ENCODE peak calls at places on chromosomes 12 and 14, in seven cellular contexts. One of them, this sample, is unnamed.
A peak's percentile ranks its signal among the peaks of the same experiment; 100 is the strongest.

GRCh38 chr12:11666131-11666530 is 16.7 kb downstream of the ETV6 start:
- DNase-seq in left colon: no peak
- DNase-seq in anterior cingulate cortex: no peak
- DNase-seq in CD4-positive, alpha-beta memory T cell: no peak
- DNase-seq in KBM-7: no peak
- DNase-seq in AG08396: no peak
- DNase-seq in RWPE2: no peak
- DNase-seq in this sample: no peak

GRCh38 chr12:77720258-77720657 is 110.4 kb upstream of the NAV3 start:
- DNase-seq in anterior cingulate cortex: no peak
- DNase-seq in KBM-7: no peak
- DNase-seq in CD4-positive, alpha-beta memory T cell: no peak
- DNase-seq in AG08396: no peak
- DNase-seq in RWPE2: no peak
- DNase-seq in left colon: no peak
- DNase-seq in this sample: no peak

GRCh38 chr12:94941440-94941862 is 62.0 kb downstream of the NDUFA12 start:
- DNase-seq in KBM-7: no peak
- DNase-seq in RWPE2: peak; percentile 74
- DNase-seq in AG08396: peak; percentile 65
- DNase-seq in CD4-positive, alpha-beta memory T cell: peak; percentile 78
- DNase-seq in anterior cingulate cortex: no peak
- DNase-seq in left colon: no peak
- DNase-seq in this sample: peak; percentile 62

GRCh38 chr12:3775385-3776035 is 22.6 kb upstream of the CRACR2A start:
- DNase-seq in KBM-7: no peak
- DNase-seq in AG08396: no peak
- DNase-seq in anterior cingulate cortex: no peak
- DNase-seq in left colon: no peak
- DNase-seq in CD4-positive, alpha-beta memory T cell: no peak
- DNase-seq in RWPE2: no peak
- DNase-seq in this sample: no peak

GRCh38 chr12:79326663-79327062 is 364.1 kb downstream of the PAWR start:
- DNase-seq in AG08396: no peak
- DNase-seq in anterior cingulate cortex: no peak
- DNase-seq in RWPE2: no peak
- DNase-seq in KBM-7: no peak
- DNase-seq in left colon: no peak
- DNase-seq in CD4-positive, alpha-beta memory T cell: no peak
- DNase-seq in this sample: no peak

GRCh38 chr14:91059576-91060471 is 617 bp downstream of the RPS6KA5 start:
- DNase-seq in KBM-7: peak; percentile 60
- DNase-seq in anterior cingulate cortex: no peak
- DNase-seq in AG08396: peak; percentile 72
- DNase-seq in CD4-positive, alpha-beta memory T cell: peak; percentile 79
- DNase-seq in left colon: peak; percentile 64
- DNase-seq in RWPE2: peak; percentile 70
- DNase-seq in this sample: peak; percentile 46

GRCh38 chr14:92903359-92903758 is 19.6 kb upstream of the CHGA start:
- DNase-seq in anterior cingulate cortex: no peak
- DNase-seq in RWPE2: no peak
- DNase-seq in left colon: no peak
- DNase-seq in CD4-positive, alpha-beta memory T cell: peak; percentile 58
- DNase-seq in AG08396: no peak
- DNase-seq in KBM-7: no peak
- DNase-seq in this sample: no peak

GRCh38 chr12:113424915-113425823 is 3.0 kb downstream of the SDSL start:
- DNase-seq in KBM-7: peak; percentile 92
- DNase-seq in RWPE2: no peak
- DNase-seq in CD4-positive, alpha-beta memory T cell: peak; percentile 35
- DNase-seq in left colon: no peak
- DNase-seq in anterior cingulate cortex: no peak
- DNase-seq in AG08396: peak; percentile 68
- DNase-seq in this sample: peak; percentile 48

GRCh38 chr12:118188690-118189371 is 52.9 kb downstream of the PEBP1 start:
- DNase-seq in KBM-7: no peak
- DNase-seq in RWPE2: no peak
- DNase-seq in left colon: no peak
- DNase-seq in CD4-positive, alpha-beta memory T cell: no peak
- DNase-seq in anterior cingulate cortex: peak; percentile 10
- DNase-seq in AG08396: peak; percentile 56
- DNase-seq in this sample: no peak

GRCh38 chr12:74747305-74747704 is 209.7 kb downstream of the ATXN7L3B start:
- DNase-seq in KBM-7: no peak
- DNase-seq in AG08396: no peak
- DNase-seq in RWPE2: no peak
- DNase-seq in CD4-positive, alpha-beta memory T cell: no peak
- DNase-seq in left colon: no peak
- DNase-seq in anterior cingulate cortex: no peak
- DNase-seq in this sample: no peak

GRCh38 chr12:93164103-93164880 is 213.4 kb upstream of the NUDT4 start:
- DNase-seq in RWPE2: no peak
- DNase-seq in CD4-positive, alpha-beta memory T cell: no peak
- DNase-seq in KBM-7: no peak
- DNase-seq in anterior cingulate cortex: no peak
- DNase-seq in left colon: peak; percentile 53
- DNase-seq in AG08396: no peak
- DNase-seq in this sample: no peak

GRCh38 chr12:94222351-94222750 is 74.0 kb downstream of the PLXNC1 start:
- DNase-seq in CD4-positive, alpha-beta memory T cell: no peak
- DNase-seq in RWPE2: no peak
- DNase-seq in left colon: no peak
- DNase-seq in AG08396: no peak
- DNase-seq in KBM-7: no peak
- DNase-seq in anterior cingulate cortex: no peak
- DNase-seq in this sample: no peak

GRCh38 chr12:59304077-59304721 is 291.6 kb upstream of the SLC16A7 start:
- DNase-seq in AG08396: no peak
- DNase-seq in left colon: no peak
- DNase-seq in CD4-positive, alpha-beta memory T cell: no peak
- DNase-seq in RWPE2: no peak
- DNase-seq in anterior cingulate cortex: no peak
- DNase-seq in KBM-7: no peak
- DNase-seq in this sample: no peak